ENCODE peak calls at places on chromosomes 11 and 22, in ten cellular contexts. P is PC-9; N is lung; Z is OCI-M1; M is cerebellar nuclear complex; X is activated T-cell treated with anti-CD3 and anti-CD28 coated beads for 24 hours; F is COR-L47; W is heart right ventricle; J is activated gamma-delta T cell treated with anti-CD3 and anti-CD28 coated beads, Interleukin-2, amount 50 U/mL, for 16 hours; A is DMS153. C is an unnamed sample.
A peak's percentile ranks its signal among the peaks of the same experiment; 100 is the strongest.

GRCh38 chr11:16605971-16606783 is 132.3 kb upstream of the C11orf58 start:
- DNase-seq in J (peak; percentile 65), X (peak; percentile 80), A (peak; percentile 88), M (no peak), N (peak; percentile 91), F (peak; percentile 77), Z (peak; percentile 96), W (peak; percentile 90), P (peak; percentile 86), C (peak; percentile 71)

GRCh38 chr22:44535362-44536095 is 37.5 kb upstream of the RTL6 start:
- DNase-seq in N (no peak), A (no peak), J (no peak), P (no peak), W (no peak), Z (no peak), M (no peak), F (no peak), X (no peak), C (peak; percentile 68)

GRCh38 chr11:129192150-129192549 is at the start of gene ARHGAP32:
- DNase-seq in X (no peak), P (peak; percentile 44), M (no peak), J (no peak), A (peak; percentile 19), Z (no peak), F (no peak), W (no peak), N (no peak), C (no peak)

GRCh38 chr22:25739659-25740344 is 2.2 kb upstream of the MYO18B start:
- DNase-seq in P (no peak), Z (no peak), N (no peak), M (no peak), W (no peak), A (no peak), X (no peak), J (no peak), F (no peak), C (no peak)

GRCh38 chr11:112453601-112454577 is 193.2 kb upstream of the PLET1 start:
- DNase-seq in W (peak; percentile 18), J (no peak), F (no peak), A (no peak), Z (peak; percentile 85), X (peak; percentile 9), P (peak; percentile 14), N (peak; percentile 56), M (no peak), C (peak; percentile 58)

GRCh38 chr11:109892321-109892794 is 200.8 kb upstream of the ZC3H12C start:
- DNase-seq in A (no peak), N (no peak), X (no peak), Z (peak; percentile 98), W (no peak), F (no peak), P (no peak), J (no peak), M (no peak), C (no peak)

GRCh38 chr11:64084962-64085710 is 49.4 kb downstream of the FLRT1 start:
- DNase-seq in M (no peak), F (no peak), N (no peak), X (no peak), W (no peak), P (no peak), A (no peak), J (no peak), Z (no peak), C (no peak)

GRCh38 chr11:85941380-85941973 is 86.3 kb downstream of the CCDC83 start:
- DNase-seq in A (no peak), X (no peak), Z (peak; percentile 94), M (no peak), J (no peak), F (peak; percentile 48), W (peak; percentile 25), N (peak; percentile 53), P (peak; percentile 22), C (peak; percentile 33)

GRCh38 chr11:69618237-69618636 is 22.7 kb upstream of the CCND1 start:
- DNase-seq in X (no peak), F (no peak), J (no peak), M (no peak), W (no peak), A (no peak), Z (no peak), N (no peak), P (no peak), C (no peak)

GRCh38 chr11:2817431-2817830 is 68.1 kb downstream of the CDKN1C start:
- DNase-seq in J (no peak), A (no peak), P (no peak), M (no peak), Z (no peak), W (no peak), F (no peak), X (no peak), N (no peak), C (no peak)

GRCh38 chr22:23534851-23535717 is 45.0 kb downstream of the IGLL1 start:
- DNase-seq in J (no peak), N (no peak), X (no peak), P (no peak), M (no peak), A (no peak), W (no peak), Z (no peak), F (no peak), C (no peak)

GRCh38 chr11:57785072-57785471 is 23.5 kb downstream of the CTNND1 start:
- DNase-seq in J (no peak), M (no peak), A (no peak), W (no peak), N (no peak), F (no peak), X (no peak), P (no peak), Z (no peak), C (no peak)

GRCh38 chr11:63901660-63902059 is 15.3 kb downstream of the RCOR2 start:
- DNase-seq in M (no peak), X (no peak), F (no peak), A (no peak), J (no peak), N (no peak), W (no peak), Z (no peak), P (no peak), C (no peak)

GRCh38 chr11:860238-861104 is 17.8 kb downstream of the TSPAN4 start:
- DNase-seq in Z (no peak), P (no peak), F (no peak), J (no peak), A (no peak), N (no peak), W (no peak), X (no peak), M (no peak), C (no peak)

GRCh38 chr11:34416746-34417145 is 22.0 kb upstream of the CAT start:
- DNase-seq in M (no peak), N (no peak), P (no peak), A (no peak), X (no peak), J (no peak), Z (peak; percentile 25), F (no peak), W (no peak), C (no peak)

GRCh38 chr22:39520874-39521857 is 804 bp downstream of the ATF4 start:
- DNase-seq in A (peak; percentile 30), Z (peak; percentile 70), N (peak; percentile 86), M (no peak), F (peak; percentile 69), J (peak; percentile 53), X (peak; percentile 70), P (peak; percentile 65), W (peak; percentile 86), C (peak; percentile 59)

GRCh38 chr22:50218996-50219727 is 18.4 kb downstream of the SELENOO start:
- DNase-seq in W (peak; percentile 90), M (no peak), X (no peak), J (no peak), A (peak; percentile 63), Z (peak; percentile 37), P (peak; percentile 35), F (peak; percentile 85), N (peak; percentile 88), C (peak; percentile 64)

C was measured in NCI-H2029.